ENCODE peak calls at places on chromosome 4, in eight cellular contexts. One of them, this sample, is unnamed.

GRCh38 chr4:183659919-183660318 is 826 bp downstream of the TRAPPC11 start:
- DNase-seq in cardiac muscle cell: no peak
- DNase-seq in uterus: no peak
- DNase-seq in tibial artery: no peak
- DNase-seq in colonic mucosa: no peak
- DNase-seq in heart right ventricle: no peak
- DNase-seq in OCI-LY7: no peak
- DNase-seq in foreskin keratinocyte: no peak
- DNase-seq in this sample: no peak

GRCh38 chr4:176360446-176360845 is 40.7 kb downstream of the SPCS3 start:
- DNase-seq in colonic mucosa: no peak
- DNase-seq in tibial artery: no peak
- DNase-seq in cardiac muscle cell: no peak
- DNase-seq in heart right ventricle: no peak
- DNase-seq in uterus: no peak
- DNase-seq in foreskin keratinocyte: no peak
- DNase-seq in OCI-LY7: no peak
- DNase-seq in this sample: no peak

GRCh38 chr4:176837176-176837915 is 44.6 kb upstream of the VEGFC start:
- DNase-seq in tibial artery: no peak
- DNase-seq in foreskin keratinocyte: no peak
- DNase-seq in uterus: no peak
- DNase-seq in heart right ventricle: no peak
- DNase-seq in OCI-LY7: no peak
- DNase-seq in cardiac muscle cell: no peak
- DNase-seq in colonic mucosa: no peak
- DNase-seq in this sample: no peak

GRCh38 chr4:37805091-37805490 is 21.4 kb upstream of the PGM2 start:
- DNase-seq in foreskin keratinocyte: no peak
- DNase-seq in tibial artery: no peak
- DNase-seq in colonic mucosa: no peak
- DNase-seq in OCI-LY7: peak; percentile 67
- DNase-seq in heart right ventricle: no peak
- DNase-seq in uterus: no peak
- DNase-seq in cardiac muscle cell: no peak
- DNase-seq in this sample: no peak

GRCh38 chr4:89410687-89411086 is 103.1 kb upstream of the GPRIN3 start:
- DNase-seq in tibial artery: no peak
- DNase-seq in heart right ventricle: no peak
- DNase-seq in OCI-LY7: no peak
- DNase-seq in uterus: no peak
- DNase-seq in colonic mucosa: no peak
- DNase-seq in foreskin keratinocyte: no peak
- DNase-seq in cardiac muscle cell: peak; percentile 62
- DNase-seq in this sample: no peak

GRCh38 chr4:184807797-184808718 is 17.7 kb downstream of the ACSL1 start:
- DNase-seq in cardiac muscle cell: peak; percentile 52
- DNase-seq in foreskin keratinocyte: no peak
- DNase-seq in uterus: no peak
- DNase-seq in tibial artery: no peak
- DNase-seq in colonic mucosa: no peak
- DNase-seq in heart right ventricle: peak; percentile 51
- DNase-seq in OCI-LY7: no peak
- DNase-seq in this sample: peak; percentile 70

GRCh38 chr4:139153411-139154133 is 23.4 kb downstream of the ELF2 start:
- DNase-seq in uterus: no peak
- DNase-seq in tibial artery: no peak
- DNase-seq in foreskin keratinocyte: no peak
- DNase-seq in heart right ventricle: no peak
- DNase-seq in OCI-LY7: no peak
- DNase-seq in cardiac muscle cell: no peak
- DNase-seq in colonic mucosa: no peak
- DNase-seq in this sample: no peak

GRCh38 chr4:119100640-119101039 is 35.0 kb upstream of the MYOZ2 start:
- DNase-seq in uterus: no peak
- DNase-seq in OCI-LY7: no peak
- DNase-seq in foreskin keratinocyte: no peak
- DNase-seq in heart right ventricle: no peak
- DNase-seq in colonic mucosa: no peak
- DNase-seq in tibial artery: no peak
- DNase-seq in cardiac muscle cell: no peak
- DNase-seq in this sample: no peak

GRCh38 chr4:101178731-101179130 is 168.6 kb downstream of the PPP3CA start:
- DNase-seq in foreskin keratinocyte: no peak
- DNase-seq in cardiac muscle cell: no peak
- DNase-seq in uterus: no peak
- DNase-seq in heart right ventricle: no peak
- DNase-seq in OCI-LY7: no peak
- DNase-seq in colonic mucosa: no peak
- DNase-seq in tibial artery: no peak
- DNase-seq in this sample: no peak

GRCh38 chr4:84224522-84224921 is 274.6 kb downstream of the NKX6-1 start:
- DNase-seq in uterus: no peak
- DNase-seq in OCI-LY7: no peak
- DNase-seq in heart right ventricle: no peak
- DNase-seq in cardiac muscle cell: no peak
- DNase-seq in tibial artery: no peak
- DNase-seq in foreskin keratinocyte: no peak
- DNase-seq in colonic mucosa: no peak
- DNase-seq in this sample: no peak

GRCh38 chr4:80096175-80096850 is 23.3 kb upstream of the ANTXR2 start:
- DNase-seq in uterus: no peak
- DNase-seq in cardiac muscle cell: no peak
- DNase-seq in colonic mucosa: no peak
- DNase-seq in foreskin keratinocyte: no peak
- DNase-seq in OCI-LY7: no peak
- DNase-seq in heart right ventricle: no peak
- DNase-seq in tibial artery: no peak
- DNase-seq in this sample: no peak

GRCh38 chr4:123411976-123412589 is 15.5 kb downstream of the SPRY1 start:
- DNase-seq in tibial artery: no peak
- DNase-seq in cardiac muscle cell: no peak
- DNase-seq in OCI-LY7: peak; percentile 47
- DNase-seq in uterus: no peak
- DNase-seq in colonic mucosa: no peak
- DNase-seq in foreskin keratinocyte: no peak
- DNase-seq in heart right ventricle: no peak
- DNase-seq in this sample: no peak

GRCh38 chr4:184383497-184384055 is 90.8 kb downstream of the IRF2 start:
- DNase-seq in colonic mucosa: peak; percentile 53
- DNase-seq in uterus: peak; percentile 50
- DNase-seq in OCI-LY7: no peak
- DNase-seq in cardiac muscle cell: peak; percentile 95
- DNase-seq in tibial artery: peak; percentile 71
- DNase-seq in heart right ventricle: no peak
- DNase-seq in foreskin keratinocyte: peak; percentile 90
- DNase-seq in this sample: peak; percentile 79

GRCh38 chr4:7998447-7998846 is 58.8 kb upstream of the AFAP1 start:
- DNase-seq in uterus: no peak
- DNase-seq in foreskin keratinocyte: no peak
- DNase-seq in tibial artery: no peak
- DNase-seq in colonic mucosa: no peak
- DNase-seq in OCI-LY7: no peak
- DNase-seq in cardiac muscle cell: no peak
- DNase-seq in heart right ventricle: no peak
- DNase-seq in this sample: no peak

GRCh38 chr4:86117781-86118302 is 242.0 kb downstream of the MAPK10 start:
- DNase-seq in colonic mucosa: no peak
- DNase-seq in cardiac muscle cell: peak; percentile 95
- DNase-seq in heart right ventricle: no peak
- DNase-seq in OCI-LY7: no peak
- DNase-seq in foreskin keratinocyte: peak; percentile 20
- DNase-seq in tibial artery: no peak
- DNase-seq in uterus: peak; percentile 20
- DNase-seq in this sample: peak; percentile 13

GRCh38 chr4:57190651-57191481 is 80.7 kb upstream of the IGFBP7 start:
- DNase-seq in tibial artery: no peak
- DNase-seq in colonic mucosa: peak; percentile 38
- DNase-seq in foreskin keratinocyte: no peak
- DNase-seq in heart right ventricle: no peak
- DNase-seq in cardiac muscle cell: peak; percentile 63
- DNase-seq in uterus: no peak
- DNase-seq in OCI-LY7: peak; percentile 31
- DNase-seq in this sample: no peak

GRCh38 chr4:185774815-185775684 is 36.9 kb downstream of the SORBS2 start:
- DNase-seq in OCI-LY7: no peak
- DNase-seq in heart right ventricle: peak; percentile 48
- DNase-seq in tibial artery: peak; percentile 51
- DNase-seq in foreskin keratinocyte: no peak
- DNase-seq in uterus: no peak
- DNase-seq in cardiac muscle cell: peak; percentile 89
- DNase-seq in colonic mucosa: peak; percentile 27
- DNase-seq in this sample: no peak

GRCh38 chr4:45147866-45148265 is 421.5 kb upstream of the GNPDA2 start:
- DNase-seq in tibial artery: no peak
- DNase-seq in colonic mucosa: no peak
- DNase-seq in OCI-LY7: no peak
- DNase-seq in foreskin keratinocyte: peak; percentile 49
- DNase-seq in cardiac muscle cell: peak; percentile 69
- DNase-seq in uterus: no peak
- DNase-seq in heart right ventricle: no peak
- DNase-seq in this sample: no peak

GRCh38 chr4:96352051-96352517 is 512.2 kb downstream of the PDHA2 start:
- DNase-seq in heart right ventricle: no peak
- DNase-seq in colonic mucosa: peak; percentile 23
- DNase-seq in uterus: no peak
- DNase-seq in cardiac muscle cell: peak; percentile 72
- DNase-seq in OCI-LY7: no peak
- DNase-seq in tibial artery: no peak
- DNase-seq in foreskin keratinocyte: no peak
- DNase-seq in this sample: no peak

GRCh38 chr4:114807759-114808404 is 209.3 kb downstream of the UGT8 start:
- DNase-seq in foreskin keratinocyte: no peak
- DNase-seq in tibial artery: no peak
- DNase-seq in OCI-LY7: peak; percentile 55
- DNase-seq in colonic mucosa: peak; percentile 21
- DNase-seq in uterus: no peak
- DNase-seq in heart right ventricle: no peak
- DNase-seq in cardiac muscle cell: peak; percentile 19
- DNase-seq in this sample: no peak

GRCh38 chr4:83114576-83114975 is at the start of gene PLAC8:
- DNase-seq in colonic mucosa: peak; percentile 77
- DNase-seq in OCI-LY7: no peak
- DNase-seq in uterus: no peak
- DNase-seq in heart right ventricle: no peak
- DNase-seq in foreskin keratinocyte: peak; percentile 76
- DNase-seq in cardiac muscle cell: peak; percentile 27
- DNase-seq in tibial artery: no peak
- DNase-seq in this sample: no peak

DNA sequence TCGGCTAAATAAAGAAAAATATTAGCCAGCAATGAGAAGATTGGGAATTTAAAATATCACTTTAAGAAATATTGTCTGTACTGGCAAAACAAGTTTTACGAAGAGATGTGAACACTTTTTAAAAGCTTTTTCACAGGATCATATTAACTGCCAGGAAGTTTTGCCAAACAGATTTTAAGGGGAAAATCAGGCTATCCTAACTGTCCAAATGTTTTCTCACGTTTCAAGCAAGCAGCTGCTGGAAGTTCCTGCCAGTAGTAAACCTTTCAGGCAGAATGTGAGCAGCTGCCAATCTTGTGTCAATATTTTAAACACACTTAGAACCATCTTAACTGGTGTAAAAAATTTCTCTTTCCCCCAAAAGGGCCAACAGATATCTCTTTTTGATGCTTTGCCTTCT is 101.2 kb downstream of the ADGRL3 start:
- DNase-seq in heart right ventricle: no peak
- DNase-seq in OCI-LY7: no peak
- DNase-seq in colonic mucosa: no peak
- DNase-seq in foreskin keratinocyte: no peak
- DNase-seq in cardiac muscle cell: no peak
- DNase-seq in tibial artery: no peak
- DNase-seq in uterus: no peak
- DNase-seq in this sample: no peak
- H3K27ac ChIP-seq in heart right ventricle: no peak overlapping the region
- H3K27ac ChIP-seq in OCI-LY7: no peak overlapping the region
- H3K27ac ChIP-seq in colonic mucosa: no peak overlapping the region
- H3K27ac ChIP-seq in foreskin keratinocyte: no peak overlapping the region
- H3K27ac ChIP-seq in cardiac muscle cell: no peak overlapping the region
- H3K27ac ChIP-seq in tibial artery: no peak overlapping the region
- H3K27ac ChIP-seq in uterus: no peak overlapping the region
- H3K27ac ChIP-seq in this sample: no peak overlapping the region

DNA sequence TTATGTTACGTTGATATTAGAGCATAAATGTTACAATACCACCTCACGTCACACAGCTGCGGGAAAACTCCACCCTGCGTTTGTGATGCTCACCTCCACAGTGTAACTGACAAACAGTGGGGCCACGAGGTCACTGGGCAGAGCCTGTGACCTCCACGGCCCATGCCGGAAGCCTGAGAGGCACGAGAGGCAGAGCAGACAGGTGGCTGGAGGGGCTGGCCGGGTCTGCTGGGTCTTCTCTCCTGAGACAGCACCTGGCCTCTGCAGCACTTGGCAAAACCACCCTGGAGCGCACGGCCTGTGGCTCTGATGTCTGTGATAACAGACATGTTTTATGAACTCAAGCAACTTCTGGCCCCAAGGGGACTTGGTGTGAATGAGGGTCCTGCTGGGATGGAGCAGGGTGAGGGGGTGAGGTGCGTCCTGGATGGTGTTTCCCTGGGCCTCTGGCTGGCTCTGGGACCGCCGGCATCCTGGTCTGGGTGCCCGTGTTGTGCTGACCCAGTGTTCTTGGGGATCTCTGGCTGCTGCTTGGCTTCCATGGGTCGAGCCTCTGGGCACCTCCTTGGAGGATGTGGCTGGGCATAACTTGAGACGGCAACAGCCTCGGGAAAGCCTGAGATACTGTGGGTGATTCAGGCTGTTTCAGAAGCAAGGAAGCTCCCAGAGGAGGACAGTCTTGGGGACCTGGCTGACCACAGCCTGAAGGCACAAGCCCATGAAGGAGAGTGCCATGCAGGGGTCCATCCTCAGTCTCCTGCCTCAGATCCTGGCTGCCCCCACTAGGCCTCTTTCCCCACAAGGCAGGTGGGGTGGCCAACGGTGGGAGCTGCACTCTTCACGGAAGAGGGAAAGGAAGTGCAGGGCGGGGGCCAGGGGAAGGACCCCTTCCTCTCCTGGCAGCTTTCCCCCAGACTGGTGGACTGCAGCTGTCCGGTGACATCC is 19.7 kb downstream of the RNF212 start:
- DNase-seq in cardiac muscle cell: no peak
- DNase-seq in heart right ventricle: no peak
- DNase-seq in foreskin keratinocyte: no peak
- DNase-seq in tibial artery: no peak
- DNase-seq in OCI-LY7: no peak
- DNase-seq in colonic mucosa: no peak
- DNase-seq in uterus: no peak
- DNase-seq in this sample: no peak
- H3K27ac ChIP-seq in cardiac muscle cell: no peak overlapping the region
- H3K27ac ChIP-seq in heart right ventricle: no peak overlapping the region
- H3K27ac ChIP-seq in foreskin keratinocyte: no peak overlapping the region
- H3K27ac ChIP-seq in tibial artery: no peak overlapping the region
- H3K27ac ChIP-seq in OCI-LY7: no peak overlapping the region
- H3K27ac ChIP-seq in colonic mucosa: no peak overlapping the region
- H3K27ac ChIP-seq in uterus: no peak overlapping the region
- H3K27ac ChIP-seq in this sample: no peak overlapping the region

GRCh38 chr4:112860731-112861377 is 188.6 kb upstream of the ANK2 start:
- DNase-seq in OCI-LY7: no peak
- DNase-seq in uterus: no peak
- DNase-seq in tibial artery: no peak
- DNase-seq in cardiac muscle cell: no peak
- DNase-seq in colonic mucosa: no peak
- DNase-seq in foreskin keratinocyte: no peak
- DNase-seq in heart right ventricle: no peak
- DNase-seq in this sample: no peak
- H3K27ac ChIP-seq in OCI-LY7: no peak overlapping the region
- H3K27ac ChIP-seq in uterus: peak overlapping the region; percentile 81
- H3K27ac ChIP-seq in tibial artery: no peak overlapping the region
- H3K27ac ChIP-seq in cardiac muscle cell: no peak overlapping the region
- H3K27ac ChIP-seq in colonic mucosa: no peak overlapping the region
- H3K27ac ChIP-seq in foreskin keratinocyte: no peak overlapping the region
- H3K27ac ChIP-seq in heart right ventricle: peak overlapping the region; percentile 12
- H3K27ac ChIP-seq in this sample: peak overlapping the region; percentile 92

GRCh38 chr4:73885570-73886230 is 16.5 kb downstream of the CXCL1 start:
- DNase-seq in uterus: no peak
- DNase-seq in foreskin keratinocyte: no peak
- DNase-seq in tibial artery: no peak
- DNase-seq in heart right ventricle: no peak
- DNase-seq in OCI-LY7: no peak
- DNase-seq in colonic mucosa: peak; percentile 33
- DNase-seq in cardiac muscle cell: no peak
- DNase-seq in this sample: no peak
- H3K27ac ChIP-seq in uterus: no peak overlapping the region
- H3K27ac ChIP-seq in foreskin keratinocyte: no peak overlapping the region
- H3K27ac ChIP-seq in tibial artery: no peak overlapping the region
- H3K27ac ChIP-seq in heart right ventricle: no peak overlapping the region
- H3K27ac ChIP-seq in OCI-LY7: no peak overlapping the region
- H3K27ac ChIP-seq in colonic mucosa: no peak overlapping the region
- H3K27ac ChIP-seq in cardiac muscle cell: no peak overlapping the region
- H3K27ac ChIP-seq in this sample: no peak overlapping the region